ENCODE peak calls at places on chromosome 17, in nine cellular contexts. One of them, this sample, is unnamed.

GRCh38 chr17:38579934-38580333 is 25.8 kb downstream of the SRCIN1 start:
- DNase-seq in A673: no peak
- DNase-seq in uterus: no peak
- DNase-seq in NB4: peak
- DNase-seq in choroid plexus epithelial cell: peak
- DNase-seq in fibroblast of mammary gland: peak
- DNase-seq in GM12878: no peak
- DNase-seq in IMR-90: peak
- DNase-seq in adrenal gland: peak
- DNase-seq in this sample: peak

GRCh38 chr17:64212122-64212521 is 50.9 kb downstream of the TEX2 start:
- DNase-seq in uterus: no peak
- DNase-seq in NB4: no peak
- DNase-seq in fibroblast of mammary gland: peak
- DNase-seq in adrenal gland: no peak
- DNase-seq in A673: peak
- DNase-seq in GM12878: no peak
- DNase-seq in choroid plexus epithelial cell: peak
- DNase-seq in IMR-90: peak
- DNase-seq in this sample: no peak

GRCh38 chr17:79851461-79851817 is 12.2 kb upstream of the CBX4 start:
- DNase-seq in NB4: no peak
- DNase-seq in GM12878: no peak
- DNase-seq in adrenal gland: no peak
- DNase-seq in uterus: no peak
- DNase-seq in IMR-90: no peak
- DNase-seq in A673: no peak
- DNase-seq in choroid plexus epithelial cell: no peak
- DNase-seq in fibroblast of mammary gland: no peak
- DNase-seq in this sample: peak

GRCh38 chr17:8393470-8394231 is 4.0 kb downstream of the RNF222 start:
- DNase-seq in NB4: no peak
- DNase-seq in choroid plexus epithelial cell: no peak
- DNase-seq in GM12878: no peak
- DNase-seq in fibroblast of mammary gland: no peak
- DNase-seq in A673: no peak
- DNase-seq in adrenal gland: no peak
- DNase-seq in uterus: no peak
- DNase-seq in IMR-90: peak
- DNase-seq in this sample: no peak

GRCh38 chr17:58271532-58271931 is 9.2 kb downstream of the MPO start:
- DNase-seq in NB4: no peak
- DNase-seq in uterus: no peak
- DNase-seq in IMR-90: no peak
- DNase-seq in GM12878: no peak
- DNase-seq in choroid plexus epithelial cell: no peak
- DNase-seq in adrenal gland: no peak
- DNase-seq in fibroblast of mammary gland: no peak
- DNase-seq in A673: no peak
- DNase-seq in this sample: no peak

GRCh38 chr17:67221062-67221998 is 23.7 kb downstream of the HELZ start:
- DNase-seq in adrenal gland: peak
- DNase-seq in IMR-90: peak
- DNase-seq in fibroblast of mammary gland: peak
- DNase-seq in choroid plexus epithelial cell: peak
- DNase-seq in uterus: no peak
- DNase-seq in NB4: peak
- DNase-seq in GM12878: no peak
- DNase-seq in A673: peak
- DNase-seq in this sample: no peak

GRCh38 chr17:65530985-65531507 is 30.4 kb downstream of the AXIN2 start:
- DNase-seq in A673: no peak
- DNase-seq in NB4: no peak
- DNase-seq in adrenal gland: peak
- DNase-seq in fibroblast of mammary gland: peak
- DNase-seq in choroid plexus epithelial cell: peak
- DNase-seq in uterus: no peak
- DNase-seq in IMR-90: peak
- DNase-seq in GM12878: no peak
- DNase-seq in this sample: no peak

GRCh38 chr17:65783845-65784334 is 222.4 kb upstream of the AXIN2 start:
- DNase-seq in adrenal gland: no peak
- DNase-seq in A673: peak
- DNase-seq in IMR-90: peak
- DNase-seq in choroid plexus epithelial cell: peak
- DNase-seq in uterus: no peak
- DNase-seq in NB4: no peak
- DNase-seq in GM12878: no peak
- DNase-seq in fibroblast of mammary gland: peak
- DNase-seq in this sample: no peak

GRCh38 chr17:55053855-55054254 is 85.3 kb downstream of the STXBP4 start:
- DNase-seq in A673: peak
- DNase-seq in adrenal gland: no peak
- DNase-seq in fibroblast of mammary gland: peak
- DNase-seq in IMR-90: peak
- DNase-seq in GM12878: no peak
- DNase-seq in NB4: no peak
- DNase-seq in choroid plexus epithelial cell: peak
- DNase-seq in uterus: no peak
- DNase-seq in this sample: no peak

GRCh38 chr17:17570798-17571716 is 20.5 kb downstream of the PEMT start:
- DNase-seq in NB4: no peak
- DNase-seq in GM12878: no peak
- DNase-seq in adrenal gland: no peak
- DNase-seq in uterus: no peak
- DNase-seq in fibroblast of mammary gland: no peak
- DNase-seq in IMR-90: no peak
- DNase-seq in A673: no peak
- DNase-seq in choroid plexus epithelial cell: no peak
- DNase-seq in this sample: peak

GRCh38 chr17:5785343-5785742 is 201.0 kb upstream of the NLRP1 start:
- DNase-seq in choroid plexus epithelial cell: no peak
- DNase-seq in A673: peak
- DNase-seq in GM12878: peak
- DNase-seq in adrenal gland: no peak
- DNase-seq in IMR-90: peak
- DNase-seq in fibroblast of mammary gland: peak
- DNase-seq in uterus: no peak
- DNase-seq in NB4: no peak
- DNase-seq in this sample: no peak

DNA sequence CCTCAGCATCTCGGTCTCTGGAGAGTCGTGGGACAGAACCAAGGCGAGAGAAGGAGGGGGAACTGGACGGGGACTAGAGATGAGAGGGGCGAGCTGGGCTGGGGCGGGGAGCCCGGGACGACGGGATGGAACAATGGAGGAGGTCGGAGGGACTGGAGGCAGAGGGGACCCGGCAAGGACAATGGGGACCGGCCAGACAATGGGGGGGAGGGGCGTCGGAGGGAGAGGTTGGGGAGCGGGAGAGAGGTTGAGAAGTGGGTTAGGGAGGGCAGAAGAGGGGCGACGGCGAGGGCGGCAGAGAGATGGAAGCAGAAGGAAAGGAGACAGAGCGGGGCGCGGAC is 719 bp downstream of the NGFR start:
- DNase-seq in uterus: no peak
- DNase-seq in fibroblast of mammary gland: no peak
- DNase-seq in GM12878: no peak
- DNase-seq in choroid plexus epithelial cell: no peak
- DNase-seq in IMR-90: no peak
- DNase-seq in adrenal gland: no peak
- DNase-seq in NB4: no peak
- DNase-seq in A673: no peak
- DNase-seq in this sample: no peak
- H3K4me3 ChIP-seq in uterus: peak
- H3K4me3 ChIP-seq in fibroblast of mammary gland: no peak
- H3K4me3 ChIP-seq in GM12878: peak
- H3K4me3 ChIP-seq in choroid plexus epithelial cell: peak
- H3K4me3 ChIP-seq in IMR-90: no peak
- H3K4me3 ChIP-seq in adrenal gland: no peak
- H3K4me3 ChIP-seq in NB4: no peak
- H3K4me3 ChIP-seq in A673: peak
- H3K4me3 ChIP-seq in this sample: peak

GRCh38 chr17:43368740-43369506 is 29.9 kb upstream of the ARL4D start:
- DNase-seq in uterus: peak
- DNase-seq in fibroblast of mammary gland: peak
- DNase-seq in choroid plexus epithelial cell: peak
- DNase-seq in GM12878: no peak
- DNase-seq in NB4: peak
- DNase-seq in adrenal gland: peak
- DNase-seq in A673: peak
- DNase-seq in IMR-90: peak
- DNase-seq in this sample: peak
- H3K4me3 ChIP-seq in uterus: peak
- H3K4me3 ChIP-seq in fibroblast of mammary gland: peak
- H3K4me3 ChIP-seq in choroid plexus epithelial cell: peak
- H3K4me3 ChIP-seq in GM12878: peak
- H3K4me3 ChIP-seq in NB4: peak
- H3K4me3 ChIP-seq in adrenal gland: peak
- H3K4me3 ChIP-seq in A673: peak
- H3K4me3 ChIP-seq in IMR-90: peak
- H3K4me3 ChIP-seq in this sample: peak

DNA sequence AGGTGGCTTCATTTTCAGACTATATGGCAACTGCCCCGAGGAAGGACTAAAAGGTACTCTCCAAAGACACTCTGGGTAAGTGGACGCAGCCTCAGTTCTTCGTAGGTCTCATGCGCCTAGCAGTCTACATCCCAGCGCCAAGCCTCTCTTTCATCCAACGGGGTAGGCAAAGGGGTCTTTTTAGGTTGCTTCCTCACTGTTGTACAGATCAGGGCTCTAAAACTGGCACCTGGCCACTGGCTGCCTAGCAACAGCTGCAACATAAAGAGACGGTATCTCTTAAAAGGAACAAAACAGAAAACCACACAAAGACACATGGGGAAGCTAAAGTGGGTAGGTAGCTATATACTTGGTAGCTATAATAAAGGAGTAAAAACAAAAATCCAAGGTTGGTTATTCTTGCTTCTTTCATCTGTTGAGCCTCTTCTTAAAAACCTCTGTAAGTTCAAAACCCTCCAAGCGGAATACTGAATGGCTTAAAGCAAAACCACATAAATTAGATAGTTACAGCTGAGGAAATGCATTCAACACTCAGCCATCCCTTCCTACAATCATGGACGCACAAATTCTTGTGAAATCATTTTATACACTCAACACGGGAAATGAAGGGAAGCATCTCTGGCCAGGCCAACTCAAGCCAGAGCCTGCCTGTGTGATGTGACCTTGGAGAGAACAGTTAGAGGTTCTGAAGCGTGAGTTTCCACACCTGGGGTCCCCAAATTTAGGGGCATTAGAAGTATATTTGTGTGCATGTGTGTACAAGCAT is 22.7 kb downstream of the CYTH1 start:
- DNase-seq in fibroblast of mammary gland: peak
- DNase-seq in NB4: peak
- DNase-seq in A673: no peak
- DNase-seq in uterus: no peak
- DNase-seq in GM12878: no peak
- DNase-seq in adrenal gland: no peak
- DNase-seq in choroid plexus epithelial cell: peak
- DNase-seq in IMR-90: peak
- DNase-seq in this sample: peak
- H3K4me3 ChIP-seq in fibroblast of mammary gland: no peak
- H3K4me3 ChIP-seq in NB4: peak
- H3K4me3 ChIP-seq in A673: no peak
- H3K4me3 ChIP-seq in uterus: no peak
- H3K4me3 ChIP-seq in GM12878: peak
- H3K4me3 ChIP-seq in adrenal gland: no peak
- H3K4me3 ChIP-seq in choroid plexus epithelial cell: no peak
- H3K4me3 ChIP-seq in IMR-90: no peak
- H3K4me3 ChIP-seq in this sample: no peak

GRCh38 chr17:45104907-45105624 is 27.2 kb downstream of the PLCD3 start:
- DNase-seq in A673: no peak
- DNase-seq in choroid plexus epithelial cell: no peak
- DNase-seq in adrenal gland: no peak
- DNase-seq in uterus: no peak
- DNase-seq in GM12878: no peak
- DNase-seq in NB4: no peak
- DNase-seq in fibroblast of mammary gland: no peak
- DNase-seq in IMR-90: no peak
- DNase-seq in this sample: no peak
- H3K4me3 ChIP-seq in A673: no peak
- H3K4me3 ChIP-seq in choroid plexus epithelial cell: no peak
- H3K4me3 ChIP-seq in adrenal gland: no peak
- H3K4me3 ChIP-seq in uterus: no peak
- H3K4me3 ChIP-seq in GM12878: no peak
- H3K4me3 ChIP-seq in NB4: no peak
- H3K4me3 ChIP-seq in fibroblast of mammary gland: no peak
- H3K4me3 ChIP-seq in IMR-90: no peak
- H3K4me3 ChIP-seq in this sample: no peak